ENCODE peak calls at places on chromosomes 3 and 15, in seven cellular contexts. One of them, this sample, is unnamed.

GRCh38 chr3:151248772-151249366 is 29.5 kb downstream of the P2RY14 start:
- DNase-seq in stomach: no peak
- DNase-seq in HepG2: no peak
- DNase-seq in Peyer's patch: no peak
- DNase-seq in transverse colon: no peak
- DNase-seq in uterus: no peak
- DNase-seq in endothelial cell of umbilical vein: no peak
- DNase-seq in this sample: no peak

GRCh38 chr3:154229217-154229590 is 95.1 kb downstream of the DHX36 start:
- DNase-seq in transverse colon: no peak
- DNase-seq in stomach: no peak
- DNase-seq in uterus: no peak
- DNase-seq in HepG2: no peak
- DNase-seq in Peyer's patch: no peak
- DNase-seq in endothelial cell of umbilical vein: no peak
- DNase-seq in this sample: no peak

GRCh38 chr3:150443331-150443741 is 35.2 kb downstream of the TSC22D2 start:
- DNase-seq in endothelial cell of umbilical vein: no peak
- DNase-seq in uterus: no peak
- DNase-seq in HepG2: no peak
- DNase-seq in stomach: no peak
- DNase-seq in transverse colon: no peak
- DNase-seq in Peyer's patch: no peak
- DNase-seq in this sample: no peak

GRCh38 chr3:12601072-12601471 is 44.2 kb downstream of the MKRN2 start:
- DNase-seq in transverse colon: no peak
- DNase-seq in HepG2: peak; percentile 12
- DNase-seq in endothelial cell of umbilical vein: no peak
- DNase-seq in Peyer's patch: no peak
- DNase-seq in stomach: no peak
- DNase-seq in uterus: no peak
- DNase-seq in this sample: no peak

GRCh38 chr3:976021-976420 is 116.8 kb upstream of the CNTN6 start:
- DNase-seq in Peyer's patch: no peak
- DNase-seq in endothelial cell of umbilical vein: no peak
- DNase-seq in stomach: no peak
- DNase-seq in transverse colon: no peak
- DNase-seq in HepG2: no peak
- DNase-seq in uterus: no peak
- DNase-seq in this sample: no peak

GRCh38 chr3:42119558-42120355 is 28.6 kb downstream of the TRAK1 start:
- DNase-seq in Peyer's patch: no peak
- DNase-seq in transverse colon: no peak
- DNase-seq in HepG2: no peak
- DNase-seq in endothelial cell of umbilical vein: peak; percentile 95
- DNase-seq in uterus: no peak
- DNase-seq in stomach: no peak
- DNase-seq in this sample: peak; percentile 58

GRCh38 chr3:51328206-51328605 is 56.9 kb upstream of the MANF start:
- DNase-seq in stomach: no peak
- DNase-seq in endothelial cell of umbilical vein: no peak
- DNase-seq in HepG2: no peak
- DNase-seq in uterus: no peak
- DNase-seq in transverse colon: no peak
- DNase-seq in Peyer's patch: no peak
- DNase-seq in this sample: no peak

GRCh38 chr15:79028411-79028964 is 62.1 kb downstream of the RASGRF1 start:
- DNase-seq in transverse colon: peak; percentile 26
- DNase-seq in stomach: no peak
- DNase-seq in uterus: no peak
- DNase-seq in HepG2: peak; percentile 63
- DNase-seq in Peyer's patch: no peak
- DNase-seq in endothelial cell of umbilical vein: peak; percentile 31
- DNase-seq in this sample: peak; percentile 60

GRCh38 chr3:61192222-61192621 is 59.0 kb downstream of the FHIT start:
- DNase-seq in endothelial cell of umbilical vein: no peak
- DNase-seq in Peyer's patch: no peak
- DNase-seq in uterus: no peak
- DNase-seq in stomach: no peak
- DNase-seq in HepG2: no peak
- DNase-seq in transverse colon: no peak
- DNase-seq in this sample: no peak

GRCh38 chr15:39128746-39129145 is 452.1 kb upstream of the THBS1 start:
- DNase-seq in endothelial cell of umbilical vein: no peak
- DNase-seq in transverse colon: no peak
- DNase-seq in Peyer's patch: no peak
- DNase-seq in uterus: no peak
- DNase-seq in stomach: no peak
- DNase-seq in HepG2: peak; percentile 16
- DNase-seq in this sample: no peak

GRCh38 chr3:195352895-195353488 is 82.0 kb upstream of the XXYLT1 start:
- DNase-seq in stomach: no peak
- DNase-seq in Peyer's patch: no peak
- DNase-seq in uterus: no peak
- DNase-seq in HepG2: peak; percentile 7
- DNase-seq in endothelial cell of umbilical vein: no peak
- DNase-seq in transverse colon: no peak
- DNase-seq in this sample: peak; percentile 15

GRCh38 chr15:75181780-75182179 is 19.9 kb upstream of the C15orf39 start:
- DNase-seq in HepG2: peak; percentile 39
- DNase-seq in transverse colon: no peak
- DNase-seq in uterus: no peak
- DNase-seq in Peyer's patch: no peak
- DNase-seq in stomach: no peak
- DNase-seq in endothelial cell of umbilical vein: no peak
- DNase-seq in this sample: no peak

GRCh38 chr3:122063908-122064307 is 8.7 kb downstream of the CD86 start:
- DNase-seq in transverse colon: no peak
- DNase-seq in HepG2: no peak
- DNase-seq in Peyer's patch: no peak
- DNase-seq in stomach: no peak
- DNase-seq in endothelial cell of umbilical vein: no peak
- DNase-seq in uterus: no peak
- DNase-seq in this sample: peak; percentile 46

GRCh38 chr15:58260911-58261267 is 122.7 kb downstream of the AQP9 start:
- DNase-seq in Peyer's patch: no peak
- DNase-seq in HepG2: no peak
- DNase-seq in stomach: no peak
- DNase-seq in endothelial cell of umbilical vein: no peak
- DNase-seq in transverse colon: no peak
- DNase-seq in uterus: no peak
- DNase-seq in this sample: no peak

GRCh38 chr3:120182613-120183524 is 88.6 kb upstream of the GSK3B start:
- DNase-seq in transverse colon: no peak
- DNase-seq in stomach: no peak
- DNase-seq in Peyer's patch: no peak
- DNase-seq in uterus: no peak
- DNase-seq in HepG2: no peak
- DNase-seq in endothelial cell of umbilical vein: peak; percentile 55
- DNase-seq in this sample: no peak

GRCh38 chr3:123258811-123259420 is 57.2 kb downstream of the SEC22A start:
- DNase-seq in stomach: no peak
- DNase-seq in Peyer's patch: no peak
- DNase-seq in uterus: no peak
- DNase-seq in HepG2: peak; percentile 43
- DNase-seq in endothelial cell of umbilical vein: peak; percentile 75
- DNase-seq in transverse colon: no peak
- DNase-seq in this sample: no peak

DNA sequence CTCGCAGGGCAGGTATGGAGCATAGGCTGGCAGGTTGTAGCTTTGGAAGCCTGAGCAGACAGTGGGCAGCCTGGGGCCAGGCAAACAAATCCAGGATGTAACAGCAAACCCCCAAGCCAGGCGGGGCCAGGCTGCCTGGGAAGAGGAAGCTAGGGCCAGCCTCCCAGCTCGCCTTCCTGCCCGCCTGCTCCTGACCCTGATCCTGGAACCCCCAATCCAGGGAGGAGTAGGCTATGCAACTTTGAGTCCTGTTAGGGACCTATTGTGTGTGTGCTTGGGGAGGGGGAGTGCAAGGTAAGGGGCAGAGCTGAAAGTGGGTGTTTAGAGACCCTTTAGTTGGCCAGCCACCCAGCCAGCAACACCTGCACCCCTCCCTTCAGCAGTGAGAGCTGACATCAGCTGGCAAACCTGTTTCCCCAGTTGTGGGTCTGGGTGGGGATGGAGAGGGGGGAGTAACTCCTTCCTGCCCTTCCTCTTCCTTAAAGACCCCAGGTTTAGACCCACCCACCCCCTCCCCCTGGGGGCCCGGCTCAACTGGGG is 2.5 kb downstream of the NBEAL2 start:
- DNase-seq in stomach: peak; percentile 76
- DNase-seq in transverse colon: peak; percentile 70
- DNase-seq in Peyer's patch: peak; percentile 65
- DNase-seq in HepG2: no peak
- DNase-seq in endothelial cell of umbilical vein: peak; percentile 28
- DNase-seq in uterus: no peak
- DNase-seq in this sample: no peak
- TF ChIP-seq POLR2A in stomach: no peak
- TF ChIP-seq POLR2A in transverse colon: peak; percentile 38
- TF ChIP-seq POLR2A in Peyer's patch: no peak
- TF ChIP-seq POLR2A in HepG2: no peak
- TF ChIP-seq POLR2A in endothelial cell of umbilical vein: no peak
- TF ChIP-seq POLR2A in uterus: no peak
- TF ChIP-seq POLR2A in this sample: no peak

GRCh38 chr3:52361011-52361410 is 44.9 kb downstream of the DNAH1 start:
- DNase-seq in Peyer's patch: no peak
- DNase-seq in endothelial cell of umbilical vein: no peak
- DNase-seq in uterus: no peak
- DNase-seq in transverse colon: no peak
- DNase-seq in HepG2: no peak
- DNase-seq in stomach: no peak
- DNase-seq in this sample: no peak

GRCh38 chr3:52357151-52358080 is 41.3 kb downstream of the DNAH1 start:
- DNase-seq in transverse colon: no peak
- DNase-seq in stomach: no peak
- DNase-seq in uterus: no peak
- DNase-seq in Peyer's patch: no peak
- DNase-seq in endothelial cell of umbilical vein: no peak
- DNase-seq in HepG2: no peak
- DNase-seq in this sample: no peak

GRCh38 chr3:52361454-52361853 is 45.3 kb downstream of the DNAH1 start:
- DNase-seq in HepG2: no peak
- DNase-seq in Peyer's patch: no peak
- DNase-seq in endothelial cell of umbilical vein: no peak
- DNase-seq in uterus: no peak
- DNase-seq in stomach: no peak
- DNase-seq in transverse colon: no peak
- DNase-seq in this sample: no peak

GRCh38 chr3:52358362-52358940 is 42.3 kb downstream of the DNAH1 start:
- DNase-seq in endothelial cell of umbilical vein: no peak
- DNase-seq in transverse colon: no peak
- DNase-seq in HepG2: no peak
- DNase-seq in stomach: no peak
- DNase-seq in Peyer's patch: no peak
- DNase-seq in uterus: no peak
- DNase-seq in this sample: no peak

DNA sequence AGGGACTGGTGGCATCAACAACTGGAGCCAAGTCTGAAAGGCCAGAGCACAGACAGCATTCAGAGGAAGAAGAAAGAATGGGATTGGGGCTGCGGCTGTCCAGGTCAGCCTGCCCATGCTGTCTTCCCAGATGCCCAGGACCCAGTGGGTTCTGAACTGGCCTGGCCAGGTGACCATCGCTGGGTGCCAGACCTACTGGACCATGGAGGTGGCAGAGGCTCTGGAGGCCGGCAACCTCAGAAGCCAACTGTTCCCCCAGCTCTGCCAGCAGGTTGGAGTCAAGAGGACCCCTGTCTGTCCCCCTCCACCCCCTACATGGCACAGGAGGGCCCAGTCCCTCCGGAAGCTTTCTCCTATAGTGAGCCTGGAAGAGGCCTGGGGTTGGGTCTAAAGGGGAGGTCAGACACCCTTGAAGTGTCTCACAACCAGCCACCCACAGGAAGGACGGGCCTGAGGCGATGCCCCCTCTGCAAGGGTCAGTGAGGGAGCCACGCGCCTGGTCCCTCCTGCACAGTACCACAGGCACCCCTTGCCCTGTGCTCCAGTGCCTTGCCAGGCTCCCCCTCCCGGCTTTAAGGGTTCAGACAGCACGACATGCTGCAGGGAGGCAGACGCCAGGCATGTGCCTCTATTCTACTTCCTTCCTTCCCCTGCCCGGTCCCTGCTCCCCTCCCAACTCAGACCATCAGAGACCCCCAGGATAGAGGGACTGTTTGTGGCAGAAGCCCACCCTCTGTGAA is 43.2 kb downstream of the DNAH1 start:
- DNase-seq in transverse colon: no peak
- DNase-seq in endothelial cell of umbilical vein: no peak
- DNase-seq in Peyer's patch: no peak
- DNase-seq in stomach: no peak
- DNase-seq in uterus: no peak
- DNase-seq in HepG2: no peak
- DNase-seq in this sample: no peak
- H3K36me3 ChIP-seq in transverse colon: no peaks in the 10 kb centered on the region
- H3K36me3 ChIP-seq in endothelial cell of umbilical vein: no peaks in the 10 kb centered on the region
- H3K36me3 ChIP-seq in Peyer's patch: no peaks in the 10 kb centered on the region
- H3K36me3 ChIP-seq in stomach: peaks cover 9% of the 10 kb centered on the region
- H3K36me3 ChIP-seq in uterus: no peaks in the 10 kb centered on the region
- H3K36me3 ChIP-seq in HepG2: no peaks in the 10 kb centered on the region
- H3K36me3 ChIP-seq in this sample: no peaks in the 10 kb centered on the region

GRCh38 chr3:58218904-58219303 is 8.1 kb upstream of the DNASE1L3 start:
- DNase-seq in endothelial cell of umbilical vein: no peak
- DNase-seq in stomach: no peak
- DNase-seq in HepG2: no peak
- DNase-seq in transverse colon: no peak
- DNase-seq in Peyer's patch: no peak
- DNase-seq in uterus: no peak
- DNase-seq in this sample: no peak
- H3K4me1 ChIP-seq in endothelial cell of umbilical vein: no peaks in the 10 kb centered on the region
- H3K4me1 ChIP-seq in stomach: peaks cover 9% of the 10 kb centered on the region
- H3K4me1 ChIP-seq in HepG2: peaks cover 73% of the 10 kb centered on the region
- H3K4me1 ChIP-seq in transverse colon: peaks cover 11% of the 10 kb centered on the region
- H3K4me1 ChIP-seq in Peyer's patch: no peaks in the 10 kb centered on the region
- H3K4me1 ChIP-seq in uterus: no peaks in the 10 kb centered on the region
- H3K4me1 ChIP-seq in this sample: peaks cover 9% of the 10 kb centered on the region

DNA sequence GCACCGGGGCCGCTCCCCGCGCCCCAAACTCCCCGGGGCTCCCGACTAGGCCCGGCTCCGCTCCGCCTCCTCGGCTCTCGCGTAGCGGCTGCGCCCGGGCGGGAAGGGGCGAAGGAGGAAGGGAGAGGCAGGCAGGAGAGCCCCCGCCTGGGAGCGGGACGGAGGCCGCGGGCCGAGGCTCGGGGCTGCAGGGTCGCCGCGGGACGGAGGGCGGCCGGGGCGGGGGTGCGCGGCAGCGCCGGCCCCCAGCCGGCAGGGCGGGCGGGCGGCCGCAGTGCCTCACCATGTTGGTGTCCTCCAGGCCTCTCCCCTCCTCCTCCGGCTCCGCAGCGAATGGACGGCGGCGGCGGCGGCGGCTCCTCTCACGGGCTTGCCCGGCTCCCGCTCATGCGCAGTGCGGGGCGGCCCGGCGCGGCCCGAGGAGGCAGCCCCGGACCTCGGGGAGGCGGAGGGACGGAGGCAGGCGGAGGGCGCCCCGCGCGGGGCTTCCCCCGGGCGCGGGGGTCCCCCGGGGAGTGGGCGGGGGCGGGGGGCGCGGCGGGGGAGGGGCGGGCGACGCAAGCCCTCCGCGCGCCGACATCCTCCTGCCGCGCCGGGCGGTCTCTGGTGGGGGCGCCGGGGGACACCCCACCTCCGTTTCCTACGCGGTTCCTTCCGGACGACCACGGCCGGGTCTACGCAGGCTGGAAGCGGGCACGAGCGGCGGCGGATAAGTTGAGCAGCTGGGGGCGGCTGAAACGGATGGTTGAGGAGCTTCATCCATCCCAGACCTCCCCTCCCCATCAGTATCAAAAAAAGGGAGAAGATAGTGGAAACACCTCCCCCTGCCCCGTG is at the start of gene DCUN1D1:
- DNase-seq in HepG2: peak; percentile 71
- DNase-seq in endothelial cell of umbilical vein: peak; percentile 82
- DNase-seq in uterus: peak; percentile 90
- DNase-seq in Peyer's patch: peak; percentile 92
- DNase-seq in transverse colon: peak; percentile 91
- DNase-seq in stomach: peak; percentile 93
- DNase-seq in this sample: peak; percentile 92
- TF ChIP-seq POLR2A in HepG2: peak; percentile 24
- TF ChIP-seq POLR2A in endothelial cell of umbilical vein: peak; percentile 63
- TF ChIP-seq POLR2A in uterus: peak; percentile 75
- TF ChIP-seq POLR2A in Peyer's patch: peak; percentile 71
- TF ChIP-seq POLR2A in transverse colon: peak; percentile 36
- TF ChIP-seq POLR2A in stomach: no peak
- TF ChIP-seq POLR2A in this sample: peak; percentile 80

This sample was measured in adrenal gland.